ENCODE peak calls at places on chromosome 14, in five cellular contexts. J is hypothalamus, F is activated gamma-delta T cell, M is retina, Q is sigmoid colon. I is an unnamed sample.

GRCh38 chr14:92500491-92500941 is 13.1 kb upstream of the RIN3 start:
- DNase-seq in Q (no peak), M (no peak), F (no peak), J (no peak), I (no peak)

GRCh38 chr14:66244834-66245233 is 241.3 kb upstream of the CCDC196 start:
- DNase-seq in M (no peak), F (no peak), Q (no peak), J (no peak), I (no peak)

GRCh38 chr14:94654071-94654974 is 42.1 kb downstream of the SERPINA3 start:
- DNase-seq in Q (peak; percentile 88), J (no peak), F (no peak), M (peak; percentile 35), I (no peak)

GRCh38 chr14:51511265-51511664 is 140.4 kb upstream of the FRMD6 start:
- DNase-seq in M (no peak), J (no peak), Q (no peak), F (no peak), I (no peak)

GRCh38 chr14:94676495-94677238 is 64.5 kb downstream of the SERPINA3 start:
- DNase-seq in J (no peak), M (no peak), F (no peak), Q (peak; percentile 30), I (no peak)

GRCh38 chr14:58631720-58632119 is 6.0 kb upstream of the DACT1 start:
- DNase-seq in J (no peak), M (peak; percentile 32), Q (no peak), F (no peak), I (no peak)

GRCh38 chr14:23379331-23380196 is 2.7 kb downstream of the CMTM5 start:
- DNase-seq in M (peak; percentile 60), Q (no peak), J (no peak), F (no peak), I (peak; percentile 62)

GRCh38 chr14:55532645-55533309 is 47.2 kb upstream of the KTN1 start:
- DNase-seq in M (no peak), J (no peak), Q (no peak), F (no peak), I (no peak)

GRCh38 chr14:24849471-24849870 is 200.5 kb downstream of the STXBP6 start:
- DNase-seq in M (no peak), F (no peak), Q (no peak), J (no peak), I (no peak)

GRCh38 chr14:86799244-86799647 is 1193.7 kb downstream of the GALC start:
- DNase-seq in J (no peak), F (no peak), M (no peak), Q (no peak), I (no peak)

GRCh38 chr14:61659582-61659981 is 35.7 kb upstream of the HIF1A start:
- DNase-seq in M (no peak), F (no peak), Q (no peak), J (no peak), I (no peak)

GRCh38 chr14:57495409-57495808 is 1.8 kb upstream of the CCDC198 start:
- DNase-seq in J (no peak), Q (no peak), M (no peak), F (no peak), I (no peak)

GRCh38 chr14:52313493-52313881 is 625 bp upstream of the PTGER2 start:
- DNase-seq in F (no peak), Q (no peak), M (no peak), J (no peak), I (no peak)

GRCh38 chr14:102279688-102280348 is 25.1 kb downstream of the MOK start:
- DNase-seq in Q (no peak), F (no peak), M (no peak), J (no peak), I (no peak)